ENCODE peak calls at places on chromosome 17, in five cellular contexts. O is GM12878, F is H1, Q is GM12891, U is K562. T is an unnamed sample.

GRCh38 chr17:33086878-33087277 is 95.2 kb downstream of the SPACA3 start:
- DNase-seq in F (no peak), U (no peak), Q (no peak), O (no peak), T (no peak)

GRCh38 chr17:47176438-47176837 is 12.7 kb downstream of the CDC27 start:
- DNase-seq in Q (no peak), F (no peak), O (no peak), U (no peak), T (no peak)

GRCh38 chr17:47996201-47996600 is 25.3 kb downstream of the CDK5RAP3 start:
- DNase-seq in Q (no peak), U (no peak), O (no peak), F (no peak), T (no peak)

GRCh38 chr17:78438271-78438691 is 59.8 kb downstream of the PGS1 start:
- DNase-seq in Q (no peak), U (no peak), O (no peak), F (no peak), T (no peak)

GRCh38 chr17:33169580-33170285 is 123.4 kb downstream of the ASIC2 start:
- DNase-seq in U (no peak), F (no peak), O (no peak), Q (no peak), T (no peak)

GRCh38 chr17:6069611-6070279 is 434 bp upstream of the WSCD1 start:
- DNase-seq in U (no peak), F (no peak), O (no peak), Q (no peak), T (no peak)

GRCh38 chr17:40646791-40647548 is 648 bp downstream of the SMARCE1 start:
- DNase-seq in U (peak; percentile 71), F (no peak), Q (no peak), O (no peak), T (no peak)

GRCh38 chr17:69743091-69743490 is 328.6 kb downstream of the MAP2K6 start:
- DNase-seq in F (no peak), O (no peak), U (no peak), Q (no peak), T (no peak)

GRCh38 chr17:30840775-30841174 is 9.0 kb downstream of the ATAD5 start:
- DNase-seq in O (no peak), U (no peak), Q (no peak), F (no peak), T (no peak)

GRCh38 chr17:48254896-48255295 is 147.3 kb downstream of the SNX11 start:
- DNase-seq in F (no peak), U (peak; percentile 59), Q (no peak), O (no peak), T (no peak)

GRCh38 chr17:61017317-61018001 is 339.8 kb downstream of the BCAS3 start:
- DNase-seq in Q (no peak), F (no peak), U (no peak), O (no peak), T (no peak)

GRCh38 chr17:57338257-57338919 is 82.1 kb downstream of the MSI2 start:
- DNase-seq in U (peak; percentile 16), F (no peak), O (peak; percentile 64), Q (peak; percentile 47), T (peak; percentile 44)

GRCh38 chr17:78993241-78993956 is 13.7 kb upstream of the LGALS3BP start:
- DNase-seq in Q (peak; percentile 76), O (no peak), U (peak; percentile 62), F (no peak), T (peak; percentile 56)

GRCh38 chr17:79087428-79088143 is 13.0 kb downstream of the ENGASE start:
- DNase-seq in U (peak; percentile 78), Q (peak; percentile 94), F (no peak), O (no peak), T (peak; percentile 94)

GRCh38 chr17:50783905-50784304 is 16.6 kb upstream of the ANKRD40CL start:
- DNase-seq in F (no peak), O (no peak), U (no peak), Q (no peak), T (no peak)

GRCh38 chr17:33657181-33657580 is 364.1 kb upstream of the ASIC2 start:
- DNase-seq in Q (no peak), F (no peak), U (no peak), O (no peak), T (no peak)

GRCh38 chr17:16287563-16288027 is 65.7 kb downstream of the CENPV start:
- DNase-seq in F (no peak), O (peak; percentile 80), U (peak; percentile 36), Q (no peak), T (no peak)

GRCh38 chr17:40963838-40964237 is 2.9 kb downstream of the KRT39 start:
- DNase-seq in F (no peak), Q (peak; percentile 7), U (peak; percentile 40), O (no peak), T (no peak)

GRCh38 chr17:9239821-9240658 is 218.7 kb downstream of the NTN1 start:
- DNase-seq in O (no peak), Q (peak; percentile 93), U (peak; percentile 93), F (no peak), T (peak; percentile 91)
- TF ChIP-seq POLR2A in O (peak; percentile 29), Q (no peak), U (no peak), F (no peak), T (no peak)

DNA sequence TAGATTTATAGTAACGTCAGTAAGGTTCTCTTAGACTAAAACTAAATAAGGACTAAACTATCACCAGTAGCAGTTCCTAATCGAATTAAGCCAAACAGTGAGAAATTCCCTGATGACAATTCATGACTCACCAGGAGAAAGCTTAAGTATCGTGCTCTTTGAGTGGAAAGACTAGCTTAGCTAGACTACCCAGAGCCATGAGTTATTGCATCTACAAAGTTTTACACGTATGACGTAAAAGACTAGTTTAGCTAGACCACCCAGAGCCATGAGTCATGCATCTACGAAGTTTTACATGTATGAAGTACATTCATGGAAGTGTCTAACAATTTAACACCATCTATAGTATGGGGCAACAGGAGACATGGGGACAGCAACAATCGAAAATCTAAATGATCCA is 36.6 kb downstream of the UBE2G1 start:
- DNase-seq in F (no peak), Q (no peak), O (no peak), U (no peak), T (no peak)
- TF ChIP-seq TAF1 in F (no peak), Q (no peak), O (no peak), U (no peak), T (no peak)

GRCh38 chr17:83100220-83100852 is 20.9 kb downstream of the METRNL start:
- DNase-seq in F (no peak), Q (no peak), O (no peak), U (no peak), T (no peak)
- TF ChIP-seq POLR2A in F (no peak), Q (no peak), O (no peak), U (no peak), T (no peak)

GRCh38 chr17:82014971-82015310 is 7.7 kb downstream of the CENPX start:
- DNase-seq in O (no peak), F (no peak), Q (no peak), U (no peak), T (no peak)
- TF ChIP-seq TAF1 in O (no peak), F (no peak), Q (no peak), U (no peak), T (no peak)

GRCh38 chr17:2398188-2398587 is 2.7 kb downstream of the MNT start:
- DNase-seq in Q (no peak), O (no peak), U (no peak), F (no peak), T (no peak)

GRCh38 chr17:2395258-2396170 is 5.3 kb downstream of the MNT start:
- DNase-seq in Q (no peak), F (no peak), U (no peak), O (no peak), T (no peak)

GRCh38 chr17:2397247-2398171 is 3.4 kb downstream of the MNT start:
- DNase-seq in F (no peak), U (no peak), Q (no peak), O (no peak), T (no peak)

GRCh38 chr17:2396192-2396567 is 4.7 kb downstream of the MNT start:
- DNase-seq in Q (no peak), O (no peak), F (no peak), U (no peak), T (no peak)

GRCh38 chr17:2396568-2397246 is 4.2 kb downstream of the MNT start:
- DNase-seq in F (peak; percentile 85), U (peak; percentile 81), O (peak; percentile 68), Q (no peak), T (no peak)
- TF ChIP-seq POLR2A in F (peak; percentile 63), U (peak; percentile 63), O (no peak), Q (no peak), T (peak; percentile 29)

GRCh38 chr17:2055494-2056220 is 754 bp downstream of the HIC1 start:
- DNase-seq in F (no peak), U (no peak), Q (peak; percentile 62), O (no peak), T (peak; percentile 66)

GRCh38 chr17:2051388-2052237 is 3.3 kb upstream of the HIC1 start:
- DNase-seq in O (no peak), U (no peak), Q (no peak), F (no peak), T (no peak)

GRCh38 chr17:2054740-2055493 is at the start of gene HIC1:
- DNase-seq in Q (peak; percentile 82), F (no peak), O (no peak), U (peak; percentile 67), T (peak; percentile 80)

GRCh38 chr17:2054262-2054739 is 602 bp upstream of the HIC1 start:
- DNase-seq in F (no peak), U (no peak), O (no peak), Q (no peak), T (no peak)

DNA sequence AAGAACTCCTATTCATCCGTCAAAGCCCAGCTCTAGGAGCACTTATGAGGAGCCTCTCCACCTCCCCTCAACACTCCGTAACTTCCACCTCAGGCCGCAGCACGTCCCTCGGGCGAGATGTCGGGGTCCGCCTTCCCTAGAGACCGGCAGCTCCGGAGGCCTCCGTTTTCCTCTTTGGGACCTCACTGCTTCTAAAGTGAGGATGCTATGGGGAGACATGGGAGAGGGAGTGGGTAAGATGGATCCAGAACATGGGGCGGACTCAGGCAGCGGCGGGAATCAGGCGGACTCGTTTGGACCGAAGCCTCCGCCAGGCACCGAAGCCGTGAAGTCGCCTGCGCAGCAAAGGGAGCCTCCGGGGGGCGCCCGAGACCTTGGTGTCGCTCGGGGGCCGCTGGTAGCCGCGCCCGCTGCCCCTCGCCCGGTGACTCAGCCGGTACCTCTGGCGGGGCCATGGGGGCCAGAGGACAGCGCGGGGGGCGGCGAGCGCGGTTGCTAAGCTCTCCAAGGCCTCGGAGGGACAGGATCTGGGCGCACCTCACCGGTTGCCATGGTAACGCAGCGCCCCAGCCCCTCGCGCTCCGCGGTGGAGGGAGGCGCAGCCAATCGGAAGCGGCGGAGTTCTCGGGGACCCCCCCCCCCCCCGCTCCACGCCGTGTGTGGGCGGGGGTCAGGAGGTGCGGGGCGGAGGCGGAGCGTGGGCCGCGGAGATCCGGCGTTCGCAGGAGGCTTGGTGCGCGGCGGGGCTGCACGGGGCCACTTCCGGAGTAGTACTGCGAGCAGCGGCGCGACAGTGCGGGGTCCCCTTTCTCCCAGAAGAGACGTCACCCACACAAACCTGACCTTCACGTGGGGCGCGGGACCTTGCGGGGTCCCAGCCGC is 1.3 kb upstream of the HIC1 start:
- DNase-seq in O (no peak), Q (no peak), F (no peak), U (peak; percentile 45), T (no peak)
- TF ChIP-seq TAF1 in O (peak; percentile 44), Q (peak; percentile 33), F (no peak), U (no peak), T (no peak)

T was measured in GM12892.